ENCODE peak calls at places on chromosomes 5 and 9, in six cellular contexts. R is mesothelial cell of epicardium, P is lower leg skin, O is lower lobe of right lung, V is ovary, U is choroid plexus epithelial cell. S is an unnamed sample.

GRCh38 chr5:6791031-6791577 is 77.9 kb downstream of the TENT4A start:
- DNase-seq in R (no peak), P (no peak), O (no peak), V (no peak), U (no peak), S (no peak)

GRCh38 chr9:93128011-93128714 is 5.9 kb downstream of the NINJ1 start:
- DNase-seq in R (no peak), P (no peak), O (peak; percentile 39), V (no peak), U (no peak), S (no peak)

GRCh38 chr5:135887881-135888614 is 7.6 kb downstream of the IL9 start:
- DNase-seq in R (no peak), P (no peak), O (no peak), V (no peak), U (peak; percentile 83), S (peak; percentile 39)

GRCh38 chr5:121870489-121870888 is 18.8 kb downstream of the FTMT start:
- DNase-seq in R (no peak), P (no peak), O (no peak), V (no peak), U (peak; percentile 15), S (peak; percentile 8)

GRCh38 chr5:95272530-95272929 is 12.4 kb downstream of the MCTP1 start:
- DNase-seq in R (no peak), P (no peak), O (no peak), V (no peak), U (no peak), S (no peak)

GRCh38 chr9:112404367-112404979 is 24.6 kb downstream of the HSDL2 start:
- DNase-seq in R (no peak), P (no peak), O (no peak), V (no peak), U (peak; percentile 72), S (no peak)

GRCh38 chr5:168649306-168649705 is 70.1 kb upstream of the PANK3 start:
- DNase-seq in R (no peak), P (no peak), O (no peak), V (no peak), U (no peak), S (no peak)

GRCh38 chr9:13269589-13270452 is 9.7 kb downstream of the MPDZ start:
- DNase-seq in R (no peak), P (no peak), O (no peak), V (no peak), U (peak; percentile 28), S (no peak)

GRCh38 chr5:148314187-148314586 is 2.0 kb downstream of the SPINK7 start:
- DNase-seq in R (no peak), P (no peak), O (no peak), V (no peak), U (no peak), S (no peak)

GRCh38 chr5:123517479-123517878 is 5.5 kb downstream of the CSNK1G3 start:
- DNase-seq in R (no peak), P (no peak), O (no peak), V (no peak), U (no peak), S (no peak)

GRCh38 chr9:113026200-113026599 is 14.2 kb upstream of the ZNF883 start:
- DNase-seq in R (no peak), P (no peak), O (no peak), V (no peak), U (peak; percentile 1), S (no peak)

GRCh38 chr5:122877518-122877917 is 32.1 kb downstream of the SNX24 start:
- DNase-seq in R (no peak), P (no peak), O (no peak), V (no peak), U (no peak), S (no peak)

GRCh38 chr5:83471405-83472212 is at the start of gene VCAN:
- DNase-seq in R (peak; percentile 60), P (peak; percentile 67), O (peak; percentile 60), V (peak; percentile 28), U (peak; percentile 86), S (peak; percentile 41)

GRCh38 chr9:126564716-126565115 is 49.0 kb upstream of the LMX1B start:
- DNase-seq in R (no peak), P (no peak), O (no peak), V (no peak), U (no peak), S (peak; percentile 21)

GRCh38 chr5:39800202-39800601 is 375.4 kb upstream of the DAB2 start:
- DNase-seq in R (no peak), P (no peak), O (no peak), V (no peak), U (no peak), S (no peak)

GRCh38 chr5:98314262-98314661 is 459.2 kb upstream of the RGMB start:
- DNase-seq in R (no peak), P (no peak), O (no peak), V (no peak), U (peak; percentile 85), S (no peak)

GRCh38 chr5:113081091-113081490 is 104.5 kb downstream of the DCP2 start:
- DNase-seq in R (no peak), P (no peak), O (no peak), V (no peak), U (no peak), S (peak; percentile 48)

GRCh38 chr9:30299126-30299780 is 2085.2 kb upstream of the ACO1 start:
- DNase-seq in R (no peak), P (no peak), O (no peak), V (no peak), U (no peak), S (no peak)

GRCh38 chr5:95892784-95893354 is 68.8 kb downstream of the ELL2 start:
- DNase-seq in R (no peak), P (no peak), O (no peak), V (no peak), U (peak; percentile 73), S (peak; percentile 65)

GRCh38 chr5:81183811-81184748 is 49.0 kb upstream of the CKMT2 start:
- DNase-seq in R (no peak), P (no peak), O (no peak), V (no peak), U (peak; percentile 33), S (no peak)

GRCh38 chr5:96780626-96781025 is 27.1 kb downstream of the ERAP1 start:
- DNase-seq in R (no peak), P (no peak), O (no peak), V (no peak), U (peak; percentile 59), S (peak; percentile 25)

GRCh38 chr5:60843693-60844428 is at the start of gene ELOVL7:
- DNase-seq in R (peak; percentile 85), P (peak; percentile 40), O (peak; percentile 84), V (no peak), U (peak; percentile 32), S (peak; percentile 96)

GRCh38 chr5:140040358-140040757 is 2.7 kb downstream of the NRG2 start:
- DNase-seq in R (no peak), P (no peak), O (no peak), V (no peak), U (no peak), S (no peak)

GRCh38 chr5:3002230-3002629 is 250.8 kb upstream of the IRX2 start:
- DNase-seq in R (no peak), P (no peak), O (no peak), V (no peak), U (no peak), S (no peak)

GRCh38 chr9:112601646-112602045 is 115.0 kb downstream of the KIAA1958 start:
- DNase-seq in R (no peak), P (no peak), O (no peak), V (no peak), U (peak; percentile 56), S (no peak)

GRCh38 chr9:110842169-110842568 is 173.6 kb downstream of the MUSK start:
- DNase-seq in R (no peak), P (no peak), O (no peak), V (no peak), U (no peak), S (no peak)
- TF ChIP-seq CTCF in R (no peak), P (no peak), O (no peak), V (no peak), U (peak; percentile 6), S (no peak)

DNA sequence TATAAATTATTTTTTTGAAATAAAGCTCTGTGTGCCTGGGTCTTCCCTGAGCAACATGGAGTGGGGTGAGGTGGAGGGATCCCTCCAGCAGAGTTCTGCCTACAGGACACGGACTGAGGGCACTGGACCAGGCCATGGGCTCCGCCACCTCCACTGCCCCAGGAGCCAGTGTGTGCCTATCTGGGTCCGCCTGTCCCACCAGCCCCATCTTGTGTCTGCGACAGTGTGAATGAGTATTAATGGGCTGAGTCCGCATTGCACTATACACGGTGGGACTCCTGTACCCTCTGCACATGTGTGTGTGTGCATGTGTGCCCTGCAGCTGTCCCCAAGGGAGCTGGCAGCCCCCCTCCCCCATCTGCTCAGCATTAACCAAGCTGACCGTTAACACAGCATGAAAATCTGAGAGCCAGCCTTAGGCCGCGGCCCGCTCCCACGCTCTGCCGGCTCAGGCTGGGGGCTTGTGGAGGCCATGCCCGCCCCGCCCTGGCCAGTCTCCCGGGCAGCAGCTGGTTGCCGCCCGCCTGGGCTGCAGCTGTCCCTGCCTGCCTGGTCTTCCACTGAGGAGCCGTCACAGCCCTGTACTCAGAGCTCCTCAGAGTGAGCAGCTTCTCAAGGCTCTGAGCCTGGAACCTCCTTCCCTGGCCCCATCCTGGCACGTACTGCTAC is 11.5 kb downstream of the FGFR4 start:
- DNase-seq in R (no peak), P (no peak), O (no peak), V (no peak), U (peak; percentile 28), S (no peak)
- TF ChIP-seq CTCF in R (no peak), P (no peak), O (no peak), V (no peak), U (no peak), S (no peak)

DNA sequence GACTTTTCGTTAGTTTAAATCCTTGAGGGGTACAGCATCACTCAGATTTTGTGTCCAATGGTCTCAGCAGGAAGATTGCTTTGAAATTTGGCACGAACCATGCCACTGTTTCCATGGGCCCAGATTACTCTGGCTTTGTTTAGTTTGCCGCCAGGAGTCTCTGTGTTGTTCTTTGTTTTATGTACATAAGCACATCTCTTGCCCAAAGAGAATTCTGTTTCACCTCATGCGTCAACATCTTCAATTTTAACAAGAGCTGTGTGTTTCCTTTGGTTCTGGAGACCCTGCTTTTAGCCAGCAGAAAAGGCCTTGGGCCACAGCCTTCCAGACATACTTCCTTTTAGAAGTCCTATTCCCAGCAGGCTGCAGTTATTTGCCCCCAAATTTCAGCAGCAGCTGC is 62.4 kb downstream of the TNPO1 start:
- DNase-seq in R (no peak), P (no peak), O (no peak), V (no peak), U (peak; percentile 25), S (no peak)
- TF ChIP-seq CTCF in R (no peak), P (no peak), O (no peak), V (no peak), U (no peak), S (no peak)

DNA sequence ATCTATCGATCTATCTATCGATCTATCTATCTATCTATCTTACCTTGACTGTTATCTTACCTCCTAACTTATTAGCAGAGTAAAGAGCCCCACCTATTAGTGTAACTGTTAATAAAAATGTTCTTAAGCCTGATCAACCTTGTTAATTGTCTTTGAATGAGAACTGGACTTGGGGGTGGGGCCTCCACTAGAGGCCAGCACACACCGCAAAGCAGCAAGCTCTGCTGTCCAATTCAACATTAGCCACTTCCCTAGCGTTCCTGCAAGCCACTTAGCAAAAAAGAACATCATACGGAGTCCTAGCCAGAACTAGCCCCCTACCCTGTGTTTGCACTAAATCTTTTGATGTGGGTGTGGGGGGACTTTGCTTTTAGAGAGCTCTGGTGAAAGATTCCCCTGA is 515.8 kb downstream of the KDM4C start:
- DNase-seq in R (no peak), P (no peak), O (no peak), V (no peak), U (peak; percentile 58), S (no peak)
- TF ChIP-seq CTCF in R (no peak), P (no peak), O (peak; percentile 34), V (no peak), U (peak; percentile 69), S (no peak)